ENCODE peak calls at places on chromosomes 4 and X, in six cellular contexts. One of them, this sample, is unnamed.

GRCh38 chrX:129586446-129586845 is 46.4 kb downstream of the OCRL start:
- DNase-seq in NB4: no peak
- DNase-seq in A549: no peak
- DNase-seq in K562: no peak
- DNase-seq in HepG2: peak
- DNase-seq in endothelial cell of umbilical vein: no peak
- DNase-seq in this sample: no peak

GRCh38 chrX:17086317-17086716 is 139.9 kb downstream of the REPS2 start:
- DNase-seq in A549: no peak
- DNase-seq in HepG2: no peak
- DNase-seq in NB4: no peak
- DNase-seq in K562: no peak
- DNase-seq in endothelial cell of umbilical vein: no peak
- DNase-seq in this sample: no peak

GRCh38 chrX:78075787-78076389 is 28.2 kb upstream of the PGK1 start:
- DNase-seq in endothelial cell of umbilical vein: no peak
- DNase-seq in HepG2: no peak
- DNase-seq in K562: no peak
- DNase-seq in NB4: no peak
- DNase-seq in A549: no peak
- DNase-seq in this sample: peak

GRCh38 chr4:189740873-189741272 is 199.8 kb upstream of the FRG1 start:
- DNase-seq in HepG2: no peak
- DNase-seq in NB4: no peak
- DNase-seq in K562: no peak
- DNase-seq in A549: no peak
- DNase-seq in endothelial cell of umbilical vein: no peak
- DNase-seq in this sample: no peak

GRCh38 chr4:94889961-94890360 is 132.2 kb downstream of the BMPR1B start:
- DNase-seq in K562: no peak
- DNase-seq in HepG2: no peak
- DNase-seq in endothelial cell of umbilical vein: no peak
- DNase-seq in A549: no peak
- DNase-seq in NB4: no peak
- DNase-seq in this sample: no peak

GRCh38 chr4:92047209-92047877 is 256.4 kb upstream of the GRID2 start:
- DNase-seq in A549: no peak
- DNase-seq in K562: no peak
- DNase-seq in HepG2: no peak
- DNase-seq in NB4: no peak
- DNase-seq in endothelial cell of umbilical vein: no peak
- DNase-seq in this sample: no peak

GRCh38 chr4:104879367-104879766 is 267.3 kb upstream of the TET2 start:
- DNase-seq in endothelial cell of umbilical vein: no peak
- DNase-seq in HepG2: no peak
- DNase-seq in NB4: no peak
- DNase-seq in A549: no peak
- DNase-seq in K562: no peak
- DNase-seq in this sample: no peak

GRCh38 chrX:140343226-140343873 is 161.5 kb downstream of the SOX3 start:
- DNase-seq in A549: no peak
- DNase-seq in NB4: no peak
- DNase-seq in endothelial cell of umbilical vein: no peak
- DNase-seq in HepG2: no peak
- DNase-seq in K562: no peak
- DNase-seq in this sample: no peak

GRCh38 chr4:89289312-89289711 is 18.3 kb downstream of the GPRIN3 start:
- DNase-seq in NB4: no peak
- DNase-seq in A549: no peak
- DNase-seq in endothelial cell of umbilical vein: no peak
- DNase-seq in HepG2: no peak
- DNase-seq in K562: no peak
- DNase-seq in this sample: no peak

GRCh38 chr4:37715889-37716402 is 29.8 kb upstream of the RELL1 start:
- DNase-seq in K562: no peak
- DNase-seq in A549: no peak
- DNase-seq in HepG2: no peak
- DNase-seq in endothelial cell of umbilical vein: peak
- DNase-seq in NB4: peak
- DNase-seq in this sample: no peak

GRCh38 chr4:155960522-155960921 is 6.9 kb upstream of the CTSO start:
- DNase-seq in HepG2: no peak
- DNase-seq in endothelial cell of umbilical vein: no peak
- DNase-seq in A549: no peak
- DNase-seq in NB4: no peak
- DNase-seq in K562: no peak
- DNase-seq in this sample: no peak

GRCh38 chr4:61541474-61541873 is 341.3 kb downstream of the ADGRL3 start:
- DNase-seq in K562: no peak
- DNase-seq in endothelial cell of umbilical vein: no peak
- DNase-seq in HepG2: peak
- DNase-seq in A549: no peak
- DNase-seq in NB4: no peak
- DNase-seq in this sample: no peak

GRCh38 chr4:73800206-73800605 is 36.3 kb upstream of the CXCL6 start:
- DNase-seq in K562: no peak
- DNase-seq in A549: no peak
- DNase-seq in HepG2: no peak
- DNase-seq in endothelial cell of umbilical vein: no peak
- DNase-seq in NB4: no peak
- DNase-seq in this sample: no peak

GRCh38 chr4:83959160-83959559 is 423.3 kb downstream of the GPAT3 start:
- DNase-seq in HepG2: no peak
- DNase-seq in K562: no peak
- DNase-seq in NB4: no peak
- DNase-seq in A549: no peak
- DNase-seq in endothelial cell of umbilical vein: no peak
- DNase-seq in this sample: no peak

GRCh38 chr4:183402771-183403170 is 41.7 kb upstream of the CDKN2AIP start:
- DNase-seq in HepG2: no peak
- DNase-seq in K562: no peak
- DNase-seq in A549: no peak
- DNase-seq in NB4: peak
- DNase-seq in endothelial cell of umbilical vein: no peak
- DNase-seq in this sample: no peak

GRCh38 chr4:25223770-25224375 is 10.0 kb upstream of the PI4K2B start:
- DNase-seq in A549: no peak
- DNase-seq in K562: no peak
- DNase-seq in endothelial cell of umbilical vein: peak
- DNase-seq in HepG2: no peak
- DNase-seq in NB4: peak
- DNase-seq in this sample: peak

GRCh38 chr4:179624768-179625181 is 2182.5 kb upstream of the AGA start:
- DNase-seq in K562: no peak
- DNase-seq in A549: no peak
- DNase-seq in endothelial cell of umbilical vein: no peak
- DNase-seq in NB4: peak
- DNase-seq in HepG2: no peak
- DNase-seq in this sample: no peak

GRCh38 chrX:17374619-17375360 is at the start of gene NHS:
- DNase-seq in HepG2: no peak
- DNase-seq in K562: peak
- DNase-seq in A549: peak
- DNase-seq in NB4: no peak
- DNase-seq in endothelial cell of umbilical vein: peak
- DNase-seq in this sample: peak

GRCh38 chr4:654871-655734 is 19.0 kb downstream of the ATP5ME start:
- DNase-seq in A549: no peak
- DNase-seq in endothelial cell of umbilical vein: no peak
- DNase-seq in K562: no peak
- DNase-seq in HepG2: no peak
- DNase-seq in NB4: no peak
- DNase-seq in this sample: no peak

GRCh38 chr4:136699905-136700304 is 832.4 kb downstream of the PCDH18 start:
- DNase-seq in NB4: no peak
- DNase-seq in A549: no peak
- DNase-seq in endothelial cell of umbilical vein: no peak
- DNase-seq in K562: no peak
- DNase-seq in HepG2: no peak
- DNase-seq in this sample: no peak

GRCh38 chr4:130197946-130198345 is 1102.0 kb downstream of the C4orf33 start:
- DNase-seq in NB4: no peak
- DNase-seq in HepG2: no peak
- DNase-seq in A549: no peak
- DNase-seq in K562: no peak
- DNase-seq in endothelial cell of umbilical vein: no peak
- DNase-seq in this sample: no peak

GRCh38 chrX:24245201-24245600 is 68.7 kb downstream of the SUPT20HL2 start:
- DNase-seq in HepG2: no peak
- DNase-seq in K562: no peak
- DNase-seq in endothelial cell of umbilical vein: no peak
- DNase-seq in A549: peak
- DNase-seq in NB4: no peak
- DNase-seq in this sample: no peak

GRCh38 chrX:11423362-11423818 is 130.2 kb downstream of the AMELX start:
- DNase-seq in NB4: peak
- DNase-seq in endothelial cell of umbilical vein: peak
- DNase-seq in HepG2: no peak
- DNase-seq in K562: peak
- DNase-seq in A549: no peak
- DNase-seq in this sample: no peak

GRCh38 chr4:82833696-82834313 is 35.2 kb upstream of the SCD5 start:
- DNase-seq in K562: no peak
- DNase-seq in A549: no peak
- DNase-seq in HepG2: peak
- DNase-seq in endothelial cell of umbilical vein: peak
- DNase-seq in NB4: no peak
- DNase-seq in this sample: no peak

GRCh38 chr4:38884254-38884653 is 16.6 kb downstream of the FAM114A1 start:
- DNase-seq in A549: no peak
- DNase-seq in endothelial cell of umbilical vein: no peak
- DNase-seq in NB4: no peak
- DNase-seq in HepG2: no peak
- DNase-seq in K562: no peak
- DNase-seq in this sample: no peak

GRCh38 chrX:6778547-6779231 is 243.8 kb upstream of the VCX3A start:
- DNase-seq in HepG2: no peak
- DNase-seq in NB4: no peak
- DNase-seq in endothelial cell of umbilical vein: no peak
- DNase-seq in A549: no peak
- DNase-seq in K562: no peak
- DNase-seq in this sample: no peak

GRCh38 chr4:146255463-146255862 is 41.1 kb downstream of the REELD1 start:
- DNase-seq in K562: no peak
- DNase-seq in endothelial cell of umbilical vein: no peak
- DNase-seq in HepG2: no peak
- DNase-seq in A549: no peak
- DNase-seq in NB4: no peak
- DNase-seq in this sample: no peak

GRCh38 chr4:147547314-147548056 is 66.6 kb downstream of the EDNRA start:
- DNase-seq in K562: no peak
- DNase-seq in HepG2: peak
- DNase-seq in A549: no peak
- DNase-seq in endothelial cell of umbilical vein: no peak
- DNase-seq in NB4: no peak
- DNase-seq in this sample: no peak
- TF ChIP-seq POLR2A in K562: no peak
- TF ChIP-seq POLR2A in HepG2: no peak
- TF ChIP-seq POLR2A in A549: no peak
- TF ChIP-seq POLR2A in endothelial cell of umbilical vein: no peak
- TF ChIP-seq POLR2A in NB4: no peak
- TF ChIP-seq POLR2A in this sample: no peak

DNA sequence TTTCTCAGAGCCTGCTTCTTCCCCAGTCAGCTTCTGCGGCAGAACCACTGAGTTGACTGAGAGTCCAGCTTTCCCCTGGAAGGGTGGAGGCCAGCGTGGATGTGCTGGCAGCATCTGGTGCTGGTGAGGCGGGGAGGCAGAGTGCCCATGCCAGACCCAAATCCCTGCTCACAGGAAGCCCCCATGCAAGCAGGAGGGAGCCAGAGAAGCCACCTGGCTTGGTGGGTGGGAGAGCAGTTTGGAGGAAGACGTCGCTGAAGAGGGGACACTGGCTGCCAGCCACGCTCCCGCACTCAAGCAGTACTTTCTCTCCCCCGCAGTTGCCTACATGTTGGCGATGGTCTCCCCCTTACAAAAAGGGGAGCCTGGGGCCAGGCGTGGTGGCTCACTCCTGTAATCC is 6.0 kb downstream of the PDZD4 start:
- DNase-seq in HepG2: no peak
- DNase-seq in K562: no peak
- DNase-seq in A549: no peak
- DNase-seq in NB4: no peak
- DNase-seq in endothelial cell of umbilical vein: no peak
- DNase-seq in this sample: no peak
- TF ChIP-seq MAX in HepG2: no peak
- TF ChIP-seq MAX in K562: no peak
- TF ChIP-seq MAX in A549: no peak
- TF ChIP-seq MAX in NB4: no peak
- TF ChIP-seq MAX in endothelial cell of umbilical vein: no peak
- TF ChIP-seq MAX in this sample: no peak

GRCh38 chr4:3208826-3209225 is 40.1 kb upstream of the MSANTD1 start:
- DNase-seq in A549: no peak
- DNase-seq in endothelial cell of umbilical vein: no peak
- DNase-seq in K562: no peak
- DNase-seq in NB4: no peak
- DNase-seq in HepG2: no peak
- DNase-seq in this sample: no peak

GRCh38 chr4:3207531-3208037 is 41.4 kb upstream of the MSANTD1 start:
- DNase-seq in K562: no peak
- DNase-seq in NB4: peak
- DNase-seq in HepG2: peak
- DNase-seq in A549: no peak
- DNase-seq in endothelial cell of umbilical vein: peak
- DNase-seq in this sample: no peak

GRCh38 chr4:3206439-3207100 is 42.4 kb upstream of the MSANTD1 start:
- DNase-seq in HepG2: no peak
- DNase-seq in endothelial cell of umbilical vein: no peak
- DNase-seq in A549: no peak
- DNase-seq in NB4: no peak
- DNase-seq in K562: no peak
- DNase-seq in this sample: no peak

GRCh38 chr4:3204021-3204431 is 44.9 kb upstream of the MSANTD1 start:
- DNase-seq in A549: no peak
- DNase-seq in HepG2: peak
- DNase-seq in NB4: no peak
- DNase-seq in K562: no peak
- DNase-seq in endothelial cell of umbilical vein: no peak
- DNase-seq in this sample: no peak

DNA sequence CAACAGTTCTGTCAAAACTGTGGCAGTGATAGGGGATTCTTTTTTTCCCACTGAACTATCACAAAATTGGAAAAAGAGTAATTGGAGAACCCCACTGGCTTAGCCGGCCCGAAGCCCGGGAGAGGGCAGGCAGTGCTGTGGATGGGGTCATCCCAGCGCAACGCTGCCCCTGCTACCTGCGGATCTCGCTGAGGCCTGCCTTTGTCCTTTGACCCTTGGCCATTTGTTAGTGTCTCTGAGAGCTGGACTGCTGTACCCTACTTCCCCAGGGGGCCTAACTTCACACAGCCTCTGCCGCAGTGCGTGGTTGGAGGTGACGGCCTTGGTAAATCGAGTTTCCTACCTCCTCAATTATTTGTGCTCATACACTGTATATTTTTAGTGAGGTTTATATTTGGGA is 43.0 kb upstream of the MSANTD1 start:
- DNase-seq in endothelial cell of umbilical vein: no peak
- DNase-seq in NB4: no peak
- DNase-seq in A549: no peak
- DNase-seq in K562: no peak
- DNase-seq in HepG2: peak
- DNase-seq in this sample: no peak
- TF ChIP-seq POLR2A in endothelial cell of umbilical vein: no peak
- TF ChIP-seq POLR2A in NB4: no peak
- TF ChIP-seq POLR2A in A549: no peak
- TF ChIP-seq POLR2A in K562: no peak
- TF ChIP-seq POLR2A in HepG2: no peak
- TF ChIP-seq POLR2A in this sample: no peak

GRCh38 chrX:9133426-9133825 is 99.5 kb upstream of the FAM9B start:
- DNase-seq in K562: no peak
- DNase-seq in HepG2: no peak
- DNase-seq in NB4: no peak
- DNase-seq in endothelial cell of umbilical vein: no peak
- DNase-seq in A549: no peak
- DNase-seq in this sample: no peak
- TF ChIP-seq MAX in K562: no peak
- TF ChIP-seq MAX in HepG2: no peak
- TF ChIP-seq MAX in NB4: no peak
- TF ChIP-seq MAX in endothelial cell of umbilical vein: no peak
- TF ChIP-seq MAX in A549: no peak
- TF ChIP-seq MAX in this sample: no peak

This sample was measured in HCT116.